ENCODE peak calls at places on chromosomes 1 and 21, in nine cellular contexts. B is heart right ventricle, I is HFFc6, L is AG09319, W is breast epithelium, U is fibroblast of pulmonary artery, J is neural progenitor cell, D is GM23338, V is Peyer's patch. K is an unnamed sample.

GRCh38 chr1:18998016-18998724 is 41.7 kb upstream of the IFFO2 start:
- DNase-seq in B (no peak), I (no peak), L (no peak), W (peak; percentile 89), U (no peak), J (no peak), D (no peak), V (no peak), K (peak; percentile 87)

GRCh38 chr1:214219916-214220315 is 61.0 kb upstream of the SMYD2 start:
- DNase-seq in B (no peak), I (no peak), L (no peak), W (no peak), U (no peak), J (no peak), D (no peak), V (no peak), K (no peak)

GRCh38 chr21:44466351-44466954 is 11.1 kb downstream of the LRRC3 start:
- DNase-seq in B (no peak), I (no peak), L (no peak), W (no peak), U (no peak), J (no peak), D (no peak), V (no peak), K (no peak)

GRCh38 chr1:157626099-157626498 is 28.2 kb upstream of the FCRL4 start:
- DNase-seq in B (no peak), I (no peak), L (no peak), W (no peak), U (no peak), J (peak; percentile 45), D (peak; percentile 82), V (peak; percentile 81), K (peak; percentile 64)

GRCh38 chr1:109926662-109927300 is 16.1 kb downstream of the CSF1 start:
- DNase-seq in B (no peak), I (peak; percentile 79), L (no peak), W (no peak), U (peak; percentile 81), J (no peak), D (no peak), V (no peak), K (peak; percentile 55)

GRCh38 chr1:151944110-151944858 is 35.0 kb upstream of the THEM4 start:
- DNase-seq in B (no peak), I (no peak), L (no peak), W (no peak), U (peak; percentile 20), J (no peak), D (no peak), V (no peak), K (peak; percentile 35)

GRCh38 chr1:73639494-73639893 is 558.5 kb downstream of the LRRIQ3 start:
- DNase-seq in B (no peak), I (no peak), L (no peak), W (no peak), U (no peak), J (no peak), D (no peak), V (no peak), K (no peak)

GRCh38 chr21:39137248-39138186 is 45.7 kb downstream of the PSMG1 start:
- DNase-seq in B (no peak), I (peak; percentile 58), L (no peak), W (no peak), U (peak; percentile 54), J (peak; percentile 33), D (peak; percentile 56), V (no peak), K (peak; percentile 84)

GRCh38 chr21:25273945-25274344 is 333.3 kb downstream of the MRPL39 start:
- DNase-seq in B (no peak), I (no peak), L (no peak), W (no peak), U (no peak), J (no peak), D (no peak), V (no peak), K (no peak)

GRCh38 chr21:35398366-35398982 is 349.4 kb upstream of the RUNX1 start:
- DNase-seq in B (no peak), I (no peak), L (no peak), W (no peak), U (peak; percentile 28), J (no peak), D (no peak), V (no peak), K (no peak)

GRCh38 chr1:230891413-230891812 is 23.1 kb upstream of the C1orf198 start:
- DNase-seq in B (no peak), I (peak; percentile 52), L (no peak), W (no peak), U (no peak), J (peak; percentile 71), D (no peak), V (no peak), K (peak; percentile 43)

GRCh38 chr1:10789392-10790154 is 6.9 kb downstream of the CASZ1 start:
- DNase-seq in B (no peak), I (no peak), L (no peak), W (no peak), U (no peak), J (no peak), D (no peak), V (no peak), K (no peak)

GRCh38 chr1:109513110-109513702 is 3.7 kb upstream of the AMIGO1 start:
- DNase-seq in B (no peak), I (no peak), L (no peak), W (no peak), U (no peak), J (no peak), D (no peak), V (no peak), K (no peak)

GRCh38 chr1:78223417-78224215 is 177.8 kb downstream of the GIPC2 start:
- DNase-seq in B (no peak), I (no peak), L (no peak), W (no peak), U (peak; percentile 27), J (no peak), D (no peak), V (no peak), K (peak; percentile 95)

GRCh38 chr1:66770240-66770639 is 18.0 kb downstream of the DYNLT5 start:
- DNase-seq in B (no peak), I (no peak), L (no peak), W (no peak), U (no peak), J (no peak), D (no peak), V (no peak), K (no peak)

GRCh38 chr21:36163780-36164426 is 7.3 kb downstream of the DOP1B start:
- DNase-seq in B (no peak), I (no peak), L (no peak), W (no peak), U (no peak), J (no peak), D (no peak), V (no peak), K (no peak)

GRCh38 chr1:80054129-80054528 is 1047.6 kb upstream of the ADGRL4 start:
- DNase-seq in B (no peak), I (peak; percentile 31), L (peak; percentile 8), W (no peak), U (peak; percentile 65), J (no peak), D (no peak), V (no peak), K (peak; percentile 96)

GRCh38 chr1:212975607-212975918 is 25.2 kb downstream of the VASH2 start:
- DNase-seq in B (no peak), I (peak; percentile 72), L (no peak), W (no peak), U (no peak), J (no peak), D (no peak), V (no peak), K (no peak)

GRCh38 chr1:205983925-205984725 is 19.1 kb downstream of the RAB7B start:
- DNase-seq in B (peak; percentile 64), I (peak; percentile 37), L (no peak), W (peak; percentile 90), U (peak; percentile 69), J (peak; percentile 79), D (peak; percentile 86), V (peak; percentile 37), K (peak; percentile 97)

GRCh38 chr1:223711838-223712183 is 528 bp upstream of the CAPN2 start:
- DNase-seq in B (no peak), I (no peak), L (no peak), W (no peak), U (no peak), J (no peak), D (no peak), V (no peak), K (no peak)

GRCh38 chr1:104932949-104933679 is 1183.4 kb downstream of the AMY1C start:
- DNase-seq in B (no peak), I (no peak), L (no peak), W (no peak), U (no peak), J (no peak), D (no peak), V (no peak), K (no peak)

GRCh38 chr1:117607471-117607870 is 1.6 kb downstream of the TENT5C start:
- DNase-seq in B (no peak), I (no peak), L (no peak), W (peak; percentile 42), U (no peak), J (peak; percentile 77), D (peak; percentile 74), V (peak; percentile 74), K (no peak)

DNA sequence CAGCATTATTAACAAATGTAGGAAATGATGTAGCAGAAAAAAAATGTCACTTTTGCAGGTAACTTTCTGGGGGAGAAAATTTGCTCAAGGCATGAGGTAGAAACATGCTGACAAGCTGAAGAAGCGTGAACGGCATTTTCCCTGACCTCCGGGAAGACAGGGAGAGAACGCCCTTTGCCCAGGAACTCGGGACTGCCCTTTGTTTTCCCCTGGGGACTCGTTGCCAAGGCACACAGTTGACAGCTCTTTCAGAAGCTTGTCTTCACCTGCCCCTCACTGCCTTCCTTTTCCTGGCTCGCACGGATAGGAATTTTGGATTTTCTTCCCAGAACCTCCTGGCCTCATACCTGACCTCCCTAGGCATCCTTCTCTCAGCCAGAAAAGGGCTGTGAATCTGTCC is 52.7 kb upstream of the COA6 start:
- DNase-seq in B (no peak), I (no peak), L (no peak), W (peak; percentile 89), U (no peak), J (no peak), D (no peak), V (no peak), K (no peak)
- TF ChIP-seq CTCF in B (no peak), I (no peak), L (no peak), W (no peak), U (no peak), J (no peak), D (no peak), V (no peak), K (no peak)

GRCh38 chr1:12196641-12197482 is 30.1 kb downstream of the TNFRSF1B start:
- DNase-seq in B (no peak), I (no peak), L (no peak), W (no peak), U (no peak), J (peak; percentile 70), D (peak; percentile 82), V (no peak), K (no peak)
- TF ChIP-seq CTCF in B (no peak), I (no peak), L (no peak), W (no peak), U (no peak), J (peak; percentile 57), D (peak; percentile 55), V (no peak), K (no peak)

GRCh38 chr1:57269621-57270235 is 154.1 kb downstream of the DAB1 start:
- DNase-seq in B (no peak), I (no peak), L (no peak), W (no peak), U (no peak), J (peak; percentile 68), D (no peak), V (no peak), K (no peak)
- TF ChIP-seq CTCF in B (no peak), I (no peak), L (no peak), W (no peak), U (no peak), J (no peak), D (no peak), V (no peak), K (no peak)

GRCh38 chr1:7652551-7653098 is 118.5 kb upstream of the VAMP3 start:
- DNase-seq in B (no peak), I (no peak), L (no peak), W (no peak), U (no peak), J (no peak), D (peak; percentile 19), V (no peak), K (no peak)
- TF ChIP-seq CTCF in B (no peak), I (no peak), L (no peak), W (no peak), U (no peak), J (no peak), D (no peak), V (no peak), K (no peak)